ENCODE peak calls at places on chromosome 1, in seven cellular contexts. Q is H1, N is HCT116, E is SK-N-SH, A is HepG2, C is GM12878, O is K562. P is an unnamed sample.
A peak's percentile ranks its signal among the peaks of the same experiment; 100 is the strongest.

GRCh38 chr1:7862211-7863060 is 9.6 kb upstream of the UTS2 start:
- DNase-seq in Q (no peak), N (no peak), E (no peak), A (no peak), C (no peak), O (no peak), P (no peak)

GRCh38 chr1:40651138-40651857 is 14.2 kb downstream of the RIMS3 start:
- DNase-seq in Q (no peak), N (no peak), E (no peak), A (no peak), C (no peak), O (no peak), P (no peak)

GRCh38 chr1:100773444-100773843 is 53.9 kb downstream of the VCAM1 start:
- DNase-seq in Q (no peak), N (no peak), E (no peak), A (no peak), C (no peak), O (no peak), P (no peak)

GRCh38 chr1:152374451-152374850 is 14.6 kb upstream of the FLG2 start:
- DNase-seq in Q (no peak), N (no peak), E (no peak), A (no peak), C (no peak), O (no peak), P (no peak)

GRCh38 chr1:210259496-210259895 is 26.9 kb downstream of the SERTAD4 start:
- DNase-seq in Q (no peak), N (no peak), E (no peak), A (no peak), C (no peak), O (no peak), P (no peak)

GRCh38 chr1:229596961-229597699 is 28.8 kb downstream of the TAF5L start:
- DNase-seq in Q (no peak), N (no peak), E (no peak), A (no peak), C (no peak), O (no peak), P (no peak)

GRCh38 chr1:46289976-46290375 is 13.4 kb downstream of the LRRC41 start:
- DNase-seq in Q (no peak), N (no peak), E (no peak), A (no peak), C (no peak), O (no peak), P (no peak)

GRCh38 chr1:245197121-245197520 is 42.3 kb downstream of the KIF26B start:
- DNase-seq in Q (no peak), N (no peak), E (no peak), A (no peak), C (no peak), O (no peak), P (no peak)

GRCh38 chr1:14778882-14779594 is 180.6 kb downstream of the KAZN start:
- DNase-seq in Q (peak; percentile 43), N (peak; percentile 21), E (peak; percentile 55), A (peak; percentile 36), C (no peak), O (peak; percentile 79), P (no peak)

GRCh38 chr1:62435231-62436038 is 1.4 kb upstream of the USP1 start:
- DNase-seq in Q (no peak), N (peak; percentile 10), E (no peak), A (no peak), C (no peak), O (peak; percentile 16), P (no peak)

GRCh38 chr1:80639777-80640533 is 1160.8 kb upstream of the ADGRL2 start:
- DNase-seq in Q (no peak), N (no peak), E (no peak), A (no peak), C (peak; percentile 37), O (no peak), P (peak; percentile 52)

GRCh38 chr1:117036018-117036421 is 24.1 kb upstream of the TTF2 start:
- DNase-seq in Q (peak; percentile 5), N (no peak), E (no peak), A (no peak), C (no peak), O (peak; percentile 37), P (no peak)

GRCh38 chr1:182990413-182991144 is 32.6 kb upstream of the LAMC1 start:
- DNase-seq in Q (no peak), N (peak; percentile 35), E (no peak), A (no peak), C (no peak), O (no peak), P (no peak)

GRCh38 chr1:150688786-150689185 is 8.2 kb downstream of the GOLPH3L start:
- DNase-seq in Q (no peak), N (no peak), E (no peak), A (no peak), C (no peak), O (no peak), P (no peak)

GRCh38 chr1:117653195-117653594 is 47.3 kb downstream of the TENT5C start:
- DNase-seq in Q (no peak), N (no peak), E (no peak), A (no peak), C (no peak), O (no peak), P (no peak)

DNA sequence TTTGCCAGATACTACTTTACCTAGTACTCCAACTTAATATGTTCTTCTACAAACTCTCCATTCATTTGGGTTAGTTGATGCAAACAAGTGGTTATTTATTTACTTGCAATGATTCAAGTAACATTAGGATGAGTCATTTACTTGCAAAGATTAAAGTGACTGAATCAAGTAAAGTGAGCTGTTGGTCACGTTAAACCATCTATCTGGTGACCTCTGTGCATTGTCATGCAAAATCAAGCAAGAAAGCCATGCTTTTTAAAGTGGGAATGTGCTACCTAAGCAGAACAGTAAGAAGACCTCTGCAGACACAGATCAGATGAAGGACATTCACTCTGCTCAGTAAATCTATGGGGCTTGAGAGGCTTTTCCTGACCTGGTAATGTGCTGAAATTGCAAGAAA is 254.7 kb downstream of the LRRIQ3 start:
- DNase-seq in Q (no peak), N (no peak), E (no peak), A (no peak), C (no peak), O (no peak), P (no peak)
- TF ChIP-seq JUND in Q (peak; percentile 72), N (no peak), E (no peak), A (no peak), C (no peak), O (no peak), P (no peak)

GRCh38 chr1:3910769-3911520 is 10.9 kb upstream of the C1orf174 start:
- DNase-seq in Q (peak; percentile 75), N (peak; percentile 54), E (peak; percentile 91), A (peak; percentile 57), C (no peak), O (peak; percentile 84), P (peak; percentile 81)

GRCh38 chr1:3910049-3910731 is 10.1 kb upstream of the C1orf174 start:
- DNase-seq in Q (no peak), N (no peak), E (no peak), A (no peak), C (no peak), O (no peak), P (no peak)

GRCh38 chr1:3912809-3913685 is 13.0 kb upstream of the C1orf174 start:
- DNase-seq in Q (no peak), N (no peak), E (no peak), A (no peak), C (no peak), O (peak; percentile 45), P (no peak)

GRCh38 chr1:3911981-3912808 is 12.1 kb upstream of the C1orf174 start:
- DNase-seq in Q (no peak), N (no peak), E (no peak), A (no peak), C (no peak), O (no peak), P (no peak)

DNA sequence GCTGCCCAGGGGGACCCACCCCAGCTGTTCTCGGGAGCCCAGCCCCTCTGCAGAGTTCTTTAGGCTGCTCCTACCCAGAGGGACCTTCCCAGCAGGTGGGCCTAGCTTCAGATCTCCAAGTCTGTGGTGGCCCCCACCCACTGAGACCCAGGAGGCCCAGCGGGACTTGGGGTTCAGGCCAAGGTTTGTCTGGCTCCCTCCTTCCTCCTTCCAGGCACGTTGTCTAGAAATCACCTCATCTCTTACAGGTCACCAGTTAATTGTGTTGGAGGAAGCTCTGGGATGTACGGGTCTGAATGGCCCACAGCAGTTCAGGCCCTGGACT is 11.4 kb upstream of the C1orf174 start:
- DNase-seq in Q (no peak), N (no peak), E (no peak), A (no peak), C (no peak), O (no peak), P (no peak)
- TF ChIP-seq JUND in Q (no peak), N (no peak), E (no peak), A (no peak), C (no peak), O (no peak), P (no peak)

GRCh38 chr1:236741757-236742156 is 53.3 kb upstream of the MTR start:
- DNase-seq in Q (no peak), N (no peak), E (no peak), A (no peak), C (no peak), O (no peak), P (no peak)

GRCh38 chr1:236734141-236734765 is 48.0 kb downstream of the ACTN2 start:
- DNase-seq in Q (no peak), N (no peak), E (no peak), A (no peak), C (no peak), O (no peak), P (no peak)

GRCh38 chr1:236733654-236734053 is 47.4 kb downstream of the ACTN2 start:
- DNase-seq in Q (no peak), N (no peak), E (no peak), A (no peak), C (no peak), O (no peak), P (no peak)

GRCh38 chr1:236742421-236743160 is 52.5 kb upstream of the MTR start:
- DNase-seq in Q (no peak), N (no peak), E (no peak), A (no peak), C (no peak), O (no peak), P (no peak)

DNA sequence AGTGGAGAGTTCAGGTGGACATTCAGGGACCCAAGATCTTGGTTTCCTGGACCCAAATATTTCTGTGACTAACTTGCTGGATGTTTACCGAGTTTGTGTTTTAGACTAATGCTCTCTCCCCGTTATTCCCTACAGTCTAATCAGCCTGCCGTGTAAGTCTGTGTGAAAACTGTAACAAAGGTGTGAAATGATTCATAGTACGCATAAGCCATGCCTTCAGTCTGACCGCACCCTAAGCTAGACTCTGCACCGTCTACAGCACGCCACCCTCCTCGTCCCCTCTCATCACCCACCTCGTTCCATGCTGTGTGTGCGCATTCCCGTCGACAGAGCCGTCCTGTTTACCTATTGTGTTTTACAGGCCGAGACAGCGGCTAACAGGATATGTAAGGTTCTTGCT is 50.5 kb downstream of the ACTN2 start:
- DNase-seq in Q (no peak), N (no peak), E (no peak), A (no peak), C (no peak), O (no peak), P (no peak)
- TF ChIP-seq JUND in Q (no peak), N (no peak), E (no peak), A (no peak), C (no peak), O (no peak), P (no peak)

GRCh38 chr1:34156739-34157138 is 8.3 kb downstream of the CSMD2 start:
- DNase-seq in Q (no peak), N (no peak), E (no peak), A (no peak), C (no peak), O (peak; percentile 14), P (no peak)
- TF ChIP-seq JUND in Q (no peak), N (no peak), E (no peak), A (no peak), C (no peak), O (no peak), P (no peak)

P was measured in T47D.